ENCODE peak calls at places on chromosome 20, in ten cellular contexts. O is frontal cortex; F is occipital lobe; U is immature natural killer cell; G is nephron progenitor cell; V is endothelial cell; A is stimulated activated CD8-positive, alpha-beta memory T cell treated with anti-CD3 and anti-CD28 coated beads, Interleukin-7, amount 100 ng/mL, for 1 hour; J is NCI-H446; C is OCI-M1; Y is activated CD8-positive, alpha-beta memory T cell treated with anti-CD3 and anti-CD28 coated beads for 48 hours. H is an unnamed sample.

GRCh38 chr20:55159230-55159629 is 683.8 kb downstream of the DOK5 start:
- DNase-seq in O (no peak), F (no peak), U (no peak), G (no peak), V (no peak), A (no peak), J (no peak), C (no peak), Y (no peak), H (no peak)

GRCh38 chr20:23667666-23668065 is 21.2 kb downstream of the CST4 start:
- DNase-seq in O (no peak), F (no peak), U (no peak), G (no peak), V (no peak), A (no peak), J (no peak), C (no peak), Y (no peak), H (no peak)

GRCh38 chr20:19210426-19211155 is 1.9 kb upstream of the SLC24A3 start:
- DNase-seq in O (peak), F (peak), U (no peak), G (no peak), V (no peak), A (no peak), J (no peak), C (peak), Y (no peak), H (no peak)

GRCh38 chr20:32453467-32454163 is 95.5 kb downstream of the ASXL1 start:
- DNase-seq in O (no peak), F (no peak), U (no peak), G (no peak), V (no peak), A (no peak), J (no peak), C (no peak), Y (no peak), H (no peak)

GRCh38 chr20:38217791-38218565 is 42.6 kb downstream of the KIAA1755 start:
- DNase-seq in O (no peak), F (no peak), U (no peak), G (no peak), V (no peak), A (no peak), J (no peak), C (no peak), Y (no peak), H (peak)

GRCh38 chr20:32418376-32418775 is 60.2 kb downstream of the ASXL1 start:
- DNase-seq in O (no peak), F (no peak), U (peak), G (no peak), V (no peak), A (no peak), J (no peak), C (no peak), Y (no peak), H (no peak)

GRCh38 chr20:13031751-13032150 is 23.0 kb downstream of the SPTLC3 start:
- DNase-seq in O (no peak), F (no peak), U (no peak), G (no peak), V (no peak), A (no peak), J (no peak), C (no peak), Y (no peak), H (no peak)

GRCh38 chr20:9493818-9494217 is 20.6 kb upstream of the LAMP5 start:
- DNase-seq in O (no peak), F (no peak), U (no peak), G (no peak), V (no peak), A (no peak), J (peak), C (no peak), Y (no peak), H (no peak)

GRCh38 chr20:3318226-3318884 is 79.4 kb upstream of the SLC4A11 start:
- DNase-seq in O (no peak), F (no peak), U (no peak), G (no peak), V (no peak), A (no peak), J (no peak), C (no peak), Y (no peak), H (no peak)

GRCh38 chr20:38674178-38675133 is 49.8 kb upstream of the SLC32A1 start:
- DNase-seq in O (peak), F (peak), U (peak), G (peak), V (peak), A (peak), J (peak), C (peak), Y (peak), H (no peak)

GRCh38 chr20:48041078-48041780 is 255.9 kb upstream of the SULF2 start:
- DNase-seq in O (no peak), F (no peak), U (no peak), G (no peak), V (no peak), A (no peak), J (no peak), C (no peak), Y (no peak), H (no peak)

GRCh38 chr20:52494244-52494643 is 302.7 kb upstream of the ZFP64 start:
- DNase-seq in O (no peak), F (no peak), U (no peak), G (no peak), V (no peak), A (peak), J (no peak), C (peak), Y (no peak), H (peak)

GRCh38 chr20:24039196-24039595 is 50.6 kb upstream of the GGTLC1 start:
- DNase-seq in O (no peak), F (no peak), U (no peak), G (no peak), V (no peak), A (no peak), J (no peak), C (no peak), Y (no peak), H (no peak)